ENCODE peak calls at places on chromosomes 7 and 10, in seven cellular contexts. Z is LNCaP clone FGC, V is substantia nigra, P is neural crest cell, T is left cardiac atrium, G is HEK293T, X is IMR-90. Y is an unnamed sample.

GRCh38 chr7:111803015-111803758 is 240.9 kb upstream of the IMMP2L start:
- DNase-seq in Z (peak; percentile 75), V (no peak), P (no peak), T (no peak), G (no peak), X (peak; percentile 32), Y (no peak)

GRCh38 chr10:103763374-103764202 is 91.8 kb downstream of the SH3PXD2A start:
- DNase-seq in Z (no peak), V (no peak), P (no peak), T (no peak), G (no peak), X (peak; percentile 46), Y (peak; percentile 61)

GRCh38 chr10:24241536-24241935 is 32.6 kb downstream of the KIAA1217 start:
- DNase-seq in Z (no peak), V (no peak), P (no peak), T (no peak), G (no peak), X (no peak), Y (no peak)

GRCh38 chr7:325811-326210 is 35.8 kb downstream of the FOXL3 start:
- DNase-seq in Z (no peak), V (no peak), P (no peak), T (no peak), G (no peak), X (no peak), Y (no peak)

GRCh38 chr10:43959364-43959763 is 310.7 kb upstream of the ZNF32 start:
- DNase-seq in Z (no peak), V (no peak), P (no peak), T (no peak), G (no peak), X (no peak), Y (no peak)

GRCh38 chr10:52967806-52968795 is 195.5 kb upstream of the MBL2 start:
- DNase-seq in Z (no peak), V (no peak), P (no peak), T (no peak), G (no peak), X (no peak), Y (no peak)

GRCh38 chr7:144736880-144737493 is 98.9 kb downstream of the TPK1 start:
- DNase-seq in Z (no peak), V (no peak), P (no peak), T (no peak), G (no peak), X (no peak), Y (no peak)

GRCh38 chr10:118729641-118730258 is 25.0 kb downstream of the CACUL1 start:
- DNase-seq in Z (no peak), V (no peak), P (no peak), T (no peak), G (no peak), X (no peak), Y (peak; percentile 70)

GRCh38 chr10:72308320-72308987 is 34.7 kb downstream of the DDIT4 start:
- DNase-seq in Z (no peak), V (peak; percentile 38), P (no peak), T (peak; percentile 91), G (no peak), X (peak; percentile 85), Y (no peak)

GRCh38 chr10:113522460-113522859 is 30.4 kb upstream of the HABP2 start:
- DNase-seq in Z (no peak), V (no peak), P (no peak), T (no peak), G (no peak), X (peak; percentile 3), Y (no peak)

GRCh38 chr10:65952086-65952485 is 973.8 kb upstream of the LRRTM3 start:
- DNase-seq in Z (no peak), V (no peak), P (no peak), T (no peak), G (no peak), X (no peak), Y (no peak)

GRCh38 chr7:96953676-96954513 is 51.5 kb upstream of the DLX6 start:
- DNase-seq in Z (no peak), V (no peak), P (no peak), T (no peak), G (no peak), X (no peak), Y (no peak)

GRCh38 chr10:22148956-22149355 is 68.9 kb downstream of the EBLN1 start:
- DNase-seq in Z (no peak), V (no peak), P (no peak), T (no peak), G (no peak), X (peak; percentile 7), Y (no peak)

GRCh38 chr7:96436880-96437279 is 115.0 kb upstream of the SLC25A13 start:
- DNase-seq in Z (no peak), V (no peak), P (no peak), T (no peak), G (no peak), X (no peak), Y (no peak)

GRCh38 chr7:114310344-114311118 is 104.1 kb upstream of the FOXP2 start:
- DNase-seq in Z (no peak), V (no peak), P (no peak), T (no peak), G (no peak), X (no peak), Y (no peak)

GRCh38 chr10:110506448-110506847 is 8.7 kb downstream of the DUSP5 start:
- DNase-seq in Z (no peak), V (no peak), P (no peak), T (no peak), G (no peak), X (no peak), Y (no peak)

GRCh38 chr10:69438531-69439349 is 12.5 kb upstream of the TSPAN15 start:
- DNase-seq in Z (no peak), V (no peak), P (no peak), T (no peak), G (no peak), X (peak; percentile 16), Y (no peak)

GRCh38 chr10:33402748-33403147 is 68.3 kb upstream of the NRP1 start:
- DNase-seq in Z (no peak), V (no peak), P (no peak), T (no peak), G (no peak), X (no peak), Y (no peak)